ENCODE peak calls at places on chromosomes 6 and 20, in four cellular contexts. E is K562, U is HepG2, B is Panc1. Z is an unnamed sample.

GRCh38 chr20:45140836-45141235 is 16.6 kb upstream of the WFDC12 start:
- DNase-seq in E (no peak), U (no peak), B (no peak), Z (no peak)

GRCh38 chr6:38034269-38034914 is 214.9 kb downstream of the ZFAND3 start:
- DNase-seq in E (no peak), U (peak), B (no peak), Z (peak)

GRCh38 chr6:53119349-53119748 is 29.3 kb downstream of the GCM1 start:
- DNase-seq in E (no peak), U (peak), B (no peak), Z (no peak)

GRCh38 chr6:127518710-127519468 is at the start of gene MTCL3:
- DNase-seq in E (no peak), U (no peak), B (no peak), Z (no peak)

GRCh38 chr6:139242457-139243240 is 49.1 kb downstream of the TXLNB start:
- DNase-seq in E (no peak), U (no peak), B (no peak), Z (no peak)

GRCh38 chr6:13553646-13554045 is 20.8 kb upstream of the SIRT5 start:
- DNase-seq in E (no peak), U (no peak), B (no peak), Z (no peak)

GRCh38 chr6:56851541-56852248 is 103.2 kb upstream of the BEND6 start:
- DNase-seq in E (no peak), U (peak), B (peak), Z (no peak)

GRCh38 chr6:20412674-20413073 is 11.0 kb downstream of the E2F3 start:
- DNase-seq in E (no peak), U (no peak), B (no peak), Z (no peak)

GRCh38 chr6:193773-194310 is 98.4 kb upstream of the DUSP22 start:
- DNase-seq in E (no peak), U (no peak), B (no peak), Z (no peak)

GRCh38 chr6:27617700-27618689 is 145.1 kb upstream of the ZNF184 start:
- DNase-seq in E (peak), U (no peak), B (no peak), Z (peak)

GRCh38 chr20:60694763-60695162 is 557.3 kb upstream of the CDH4 start:
- DNase-seq in E (no peak), U (no peak), B (no peak), Z (no peak)

GRCh38 chr20:25389858-25390537 is 637 bp downstream of the ABHD12 start:
- DNase-seq in E (peak), U (no peak), B (no peak), Z (no peak)

GRCh38 chr6:159899994-159900745 is 9.4 kb downstream of the MAS1 start:
- DNase-seq in E (no peak), U (no peak), B (no peak), Z (no peak)

GRCh38 chr20:479487-479886 is 17.2 kb upstream of the TBC1D20 start:
- DNase-seq in E (no peak), U (no peak), B (no peak), Z (no peak)

GRCh38 chr6:5938934-5939333 is 67.8 kb downstream of the NRN1 start:
- DNase-seq in E (no peak), U (no peak), B (no peak), Z (no peak)

GRCh38 chr20:59933296-59933848 is at the start of gene SYCP2:
- DNase-seq in E (peak), U (no peak), B (no peak), Z (no peak)

GRCh38 chr6:5457983-5458683 is 196.8 kb downstream of the FARS2 start:
- DNase-seq in E (no peak), U (no peak), B (no peak), Z (no peak)

GRCh38 chr6:131937219-131937618 is 14.0 kb downstream of the CCN2 start:
- DNase-seq in E (no peak), U (no peak), B (no peak), Z (no peak)

GRCh38 chr6:36851632-36852031 is 12.4 kb upstream of the CPNE5 start:
- DNase-seq in E (no peak), U (no peak), B (no peak), Z (no peak)

GRCh38 chr20:17344775-17345174 is 117.9 kb downstream of the PCSK2 start:
- DNase-seq in E (no peak), U (no peak), B (no peak), Z (no peak)

GRCh38 chr6:99905209-99906106 is 88.6 kb downstream of the MCHR2 start:
- DNase-seq in E (peak), U (peak), B (peak), Z (peak)

GRCh38 chr6:56954389-56955170 is at the start of gene BEND6:
- DNase-seq in E (peak), U (peak), B (no peak), Z (no peak)

GRCh38 chr20:59314872-59315500 is 14.6 kb downstream of the EDN3 start:
- DNase-seq in E (no peak), U (no peak), B (no peak), Z (no peak)

DNA sequence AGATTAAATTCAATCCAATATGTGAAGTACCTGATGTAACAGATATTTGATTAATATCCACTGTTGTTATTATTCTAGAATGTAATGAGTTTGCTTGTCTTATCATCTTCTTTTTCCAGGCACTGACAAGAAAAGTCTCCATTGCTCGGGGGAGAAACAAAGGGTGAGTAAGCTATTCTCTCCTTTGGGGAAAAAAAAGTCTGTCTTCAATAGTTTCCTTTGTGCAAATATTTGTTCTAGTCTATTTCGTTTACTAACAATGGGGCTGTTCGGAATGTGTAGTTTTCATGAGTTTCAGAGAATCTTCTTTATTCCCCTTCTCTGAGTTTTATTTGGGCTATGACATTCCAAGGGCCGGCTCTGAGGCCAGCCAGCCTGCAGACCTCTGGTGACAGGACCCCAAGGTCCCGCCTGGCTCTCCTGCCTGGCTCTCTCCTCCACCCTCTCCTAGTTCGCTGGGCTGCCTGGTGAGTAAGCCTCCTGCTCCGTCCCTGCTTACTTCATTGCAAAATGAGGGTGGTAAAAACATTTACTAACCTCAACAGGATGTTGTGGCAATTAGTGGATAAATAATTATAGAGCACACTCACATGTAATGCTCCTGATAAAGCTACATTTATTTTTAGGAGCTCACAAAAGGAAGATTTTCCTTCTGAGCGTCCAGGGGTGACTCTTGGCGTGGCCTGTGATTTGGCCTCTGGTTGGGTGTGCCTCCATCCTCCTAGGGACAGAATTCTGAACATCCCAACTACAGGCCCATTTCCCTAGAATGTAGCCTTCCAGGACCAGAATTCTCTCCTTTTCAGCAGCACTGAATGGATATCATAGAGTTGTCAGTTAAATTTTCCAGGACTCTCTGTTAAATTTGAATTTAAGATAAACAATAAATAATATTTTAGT is 43.1 kb upstream of the SNX9 start:
- DNase-seq in E (no peak), U (no peak), B (no peak), Z (no peak)
- TF ChIP-seq TCF7L2 in E (no peak), U (no peak), B (no peak), Z (no peak)

GRCh38 chr6:17885079-17885478 is 102.4 kb downstream of the KIF13A start:
- DNase-seq in E (no peak), U (no peak), B (no peak), Z (no peak)
- TF ChIP-seq TCF7L2 in E (no peak), U (no peak), B (no peak), Z (no peak)

GRCh38 chr6:16898640-16899428 is 137.6 kb upstream of the ATXN1 start:
- DNase-seq in E (no peak), U (no peak), B (no peak), Z (no peak)

GRCh38 chr6:16901777-16902176 is 140.5 kb upstream of the ATXN1 start:
- DNase-seq in E (no peak), U (no peak), B (no peak), Z (no peak)

GRCh38 chr6:16904957-16905356 is 143.7 kb upstream of the ATXN1 start:
- DNase-seq in E (no peak), U (no peak), B (no peak), Z (no peak)

GRCh38 chr6:16902520-16902919 is 141.3 kb upstream of the ATXN1 start:
- DNase-seq in E (no peak), U (no peak), B (no peak), Z (no peak)

DNA sequence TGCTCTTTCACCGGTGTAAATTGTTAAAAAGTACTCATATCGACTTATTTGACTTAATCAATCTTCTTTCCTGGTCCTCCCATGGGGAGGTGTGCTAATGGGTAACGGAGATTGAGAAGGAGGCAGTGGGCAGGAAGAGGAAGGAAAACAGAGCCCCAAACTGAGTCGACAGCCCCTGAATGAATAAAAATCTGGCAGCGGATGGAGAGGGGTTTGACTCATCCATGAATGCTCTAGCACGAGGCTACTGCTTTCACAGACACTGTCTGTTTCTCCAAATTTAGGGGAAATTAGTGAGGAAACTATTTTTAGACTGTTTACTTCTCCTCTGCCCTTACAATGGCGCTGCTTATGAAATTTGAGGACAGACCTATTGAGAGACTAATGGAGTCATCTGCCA is 142.2 kb upstream of the ATXN1 start:
- DNase-seq in E (no peak), U (no peak), B (no peak), Z (no peak)
- TF ChIP-seq TCF7L2 in E (no peak), U (no peak), B (no peak), Z (no peak)

GRCh38 chr6:150328744-150329400 is 39.9 kb upstream of the IYD start:
- DNase-seq in E (no peak), U (no peak), B (no peak), Z (no peak)
- TF ChIP-seq TCF7L2 in E (no peak), U (no peak), B (no peak), Z (no peak)

DNA sequence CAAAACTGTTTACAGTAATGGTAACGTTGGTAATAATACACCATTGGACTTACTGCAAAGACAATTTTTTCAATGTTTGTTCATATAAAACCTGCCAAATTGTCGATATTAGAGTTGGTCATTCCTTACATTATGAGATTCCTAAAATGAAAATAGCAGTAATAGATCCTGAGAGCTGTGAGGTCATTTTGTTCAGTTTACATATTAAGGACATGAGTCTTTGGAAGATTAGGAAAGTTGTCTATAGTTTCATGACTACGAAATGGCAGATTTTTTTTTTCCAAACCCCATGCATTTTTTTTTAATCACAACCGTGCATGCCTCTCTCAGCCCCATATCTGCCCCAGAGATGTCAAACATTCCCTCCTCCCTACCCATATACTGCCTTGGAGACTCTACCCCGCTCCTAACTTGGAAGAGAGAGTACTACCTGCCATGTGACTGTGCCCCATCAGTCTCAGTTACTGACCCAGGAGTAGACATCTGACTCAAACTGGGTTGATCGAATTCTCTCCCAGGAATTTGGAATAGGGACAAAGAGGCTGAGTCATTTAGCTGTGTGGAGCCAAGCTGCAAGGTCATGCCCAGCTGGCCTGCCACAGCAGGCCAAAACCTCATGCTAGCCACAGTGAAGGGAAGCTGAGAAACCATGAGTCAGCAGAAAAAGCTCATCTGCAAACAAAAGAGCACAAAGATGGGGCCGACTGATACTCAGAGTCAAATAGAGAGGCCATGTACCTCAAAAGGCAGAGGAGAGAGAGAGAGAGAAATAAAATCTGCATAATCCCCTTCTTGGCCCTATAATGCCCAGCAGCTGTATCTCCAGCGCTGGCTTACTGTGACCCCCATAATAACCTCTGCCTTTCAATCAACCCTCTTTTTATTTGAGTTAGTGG is 21.0 kb upstream of the AKIRIN2 start:
- DNase-seq in E (peak), U (peak), B (peak), Z (peak)
- TF ChIP-seq TCF7L2 in E (no peak), U (no peak), B (peak), Z (peak)

GRCh38 chr20:18979132-18979531 is 165.5 kb downstream of the SCP2D1 start:
- DNase-seq in E (no peak), U (no peak), B (no peak), Z (no peak)

GRCh38 chr20:18984238-18985200 is 170.9 kb downstream of the SCP2D1 start:
- DNase-seq in E (peak), U (no peak), B (no peak), Z (no peak)

GRCh38 chr20:18985551-18985950 is 172.0 kb downstream of the SCP2D1 start:
- DNase-seq in E (no peak), U (no peak), B (no peak), Z (no peak)

GRCh38 chr20:18983796-18984195 is 170.2 kb downstream of the SCP2D1 start:
- DNase-seq in E (no peak), U (no peak), B (no peak), Z (no peak)

GRCh38 chr20:18981956-18982539 is 168.5 kb downstream of the SCP2D1 start:
- DNase-seq in E (no peak), U (no peak), B (no peak), Z (no peak)
- TF ChIP-seq TCF7L2 in E (no peak), U (no peak), B (no peak), Z (no peak)

GRCh38 chr20:4008877-4009276 is 6.5 kb downstream of the RNF24 start:
- DNase-seq in E (no peak), U (no peak), B (no peak), Z (no peak)

GRCh38 chr20:4009305-4009704 is 6.1 kb downstream of the RNF24 start:
- DNase-seq in E (no peak), U (no peak), B (no peak), Z (no peak)

GRCh38 chr20:4008026-4008413 is 7.3 kb downstream of the RNF24 start:
- DNase-seq in E (no peak), U (no peak), B (no peak), Z (no peak)

GRCh38 chr20:4007383-4008025 is 7.9 kb downstream of the RNF24 start:
- DNase-seq in E (no peak), U (no peak), B (no peak), Z (no peak)

DNA sequence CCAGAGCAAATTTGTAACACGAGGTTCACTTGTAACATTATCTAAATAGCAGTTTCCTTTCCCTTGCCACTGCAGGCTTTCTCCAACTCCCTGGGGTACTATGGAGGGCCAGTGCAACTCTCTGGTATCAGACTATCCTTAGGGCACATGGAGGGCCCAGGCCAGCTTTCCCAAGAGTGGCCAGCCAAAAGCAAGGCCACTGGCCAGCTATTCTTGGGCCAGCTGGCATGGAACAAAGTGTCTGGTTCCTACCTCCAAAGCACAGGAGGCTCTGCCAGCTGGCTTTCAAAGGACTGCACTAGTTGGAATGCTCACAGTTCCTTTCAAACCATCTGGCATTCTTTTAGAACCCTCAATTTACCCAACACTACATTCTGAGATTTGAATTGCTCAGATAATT is 8.7 kb downstream of the RNF24 start:
- DNase-seq in E (no peak), U (no peak), B (no peak), Z (no peak)
- TF ChIP-seq TCF7L2 in E (no peak), U (no peak), B (no peak), Z (no peak)

GRCh38 chr20:63045991-63046390 is 39.2 kb upstream of the BHLHE23 start:
- DNase-seq in E (no peak), U (no peak), B (no peak), Z (no peak)
- TF ChIP-seq TCF7L2 in E (no peak), U (no peak), B (no peak), Z (no peak)

GRCh38 chr6:142874676-142875075 is 70.3 kb downstream of the HIVEP2 start:
- DNase-seq in E (peak), U (peak), B (no peak), Z (no peak)

GRCh38 chr6:142868917-142869316 is 76.1 kb downstream of the HIVEP2 start:
- DNase-seq in E (no peak), U (peak), B (no peak), Z (no peak)

GRCh38 chr6:142872376-142872775 is 72.6 kb downstream of the HIVEP2 start:
- DNase-seq in E (no peak), U (no peak), B (no peak), Z (no peak)

GRCh38 chr6:142870787-142871371 is 74.1 kb downstream of the HIVEP2 start:
- DNase-seq in E (no peak), U (no peak), B (no peak), Z (no peak)

DNA sequence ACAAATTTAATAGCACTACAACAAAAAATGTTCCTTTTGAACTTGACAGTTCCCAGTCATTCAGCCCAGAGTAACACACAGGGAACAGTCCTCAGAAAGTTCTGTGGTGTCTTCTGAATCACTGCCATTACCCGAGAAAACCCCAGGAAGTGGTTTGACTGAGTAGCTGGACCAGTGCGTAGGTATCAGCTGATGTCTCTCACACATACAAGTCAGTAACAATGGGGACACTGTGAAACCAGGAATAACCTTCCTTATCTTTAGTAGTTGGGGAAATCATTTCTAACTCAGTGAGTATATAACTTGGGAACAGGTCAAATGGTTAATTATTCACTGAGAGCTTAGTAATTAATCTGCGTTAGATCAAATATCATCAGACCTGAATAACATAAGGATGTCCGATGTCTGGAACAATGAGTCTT is 73.1 kb downstream of the HIVEP2 start:
- DNase-seq in E (no peak), U (peak), B (no peak), Z (no peak)
- TF ChIP-seq TCF7L2 in E (no peak), U (no peak), B (no peak), Z (no peak)